ENCODE peak calls at places on chromosomes 2 and 18, in nine cellular contexts. Z, U, Q, D, P, I, Y, A and F are unnamed samples.
A peak's percentile ranks its signal among the peaks of the same experiment; 100 is the strongest.

GRCh38 chr18:26566874-26567273 is 18.5 kb upstream of the KCTD1 start:
- DNase-seq in I (no peak), Q (no peak), A (no peak), Y (no peak), P (no peak), Z (no peak), U (no peak), D (no peak), F (no peak)

GRCh38 chr18:67199993-67200617 is 316.4 kb downstream of the DSEL start:
- DNase-seq in D (no peak), U (peak; percentile 23), Y (peak; percentile 22), P (no peak), A (peak; percentile 6), I (peak; percentile 65), Z (no peak), Q (peak; percentile 62), F (no peak)

GRCh38 chr2:85667561-85668008 is 414 bp downstream of the SFTPB start:
- DNase-seq in Y (no peak), D (no peak), I (no peak), P (no peak), U (no peak), Z (no peak), Q (no peak), A (no peak), F (no peak)

GRCh38 chr18:57631697-57632096 is 10.1 kb upstream of the NARS1 start:
- DNase-seq in P (no peak), I (no peak), Y (no peak), U (no peak), Q (no peak), A (no peak), Z (no peak), D (no peak), F (no peak)

GRCh38 chr2:98793275-98793674 is 62.3 kb upstream of the MGAT4A start:
- DNase-seq in I (no peak), P (no peak), Q (no peak), Z (no peak), A (no peak), D (no peak), Y (no peak), U (no peak), F (no peak)

GRCh38 chr2:129178356-129178755 is 801.1 kb upstream of the RAB6C start:
- DNase-seq in D (peak; percentile 71), U (no peak), P (no peak), Z (peak; percentile 82), Y (no peak), I (peak; percentile 28), Q (no peak), A (no peak), F (no peak)

GRCh38 chr2:235106874-235107639 is 155.2 kb downstream of the SH3BP4 start:
- DNase-seq in P (no peak), Y (peak; percentile 62), I (peak; percentile 76), D (peak; percentile 39), A (peak; percentile 62), U (peak; percentile 81), Z (peak; percentile 74), Q (no peak), F (no peak)

GRCh38 chr2:28558918-28559317 is 63.1 kb downstream of the PLB1 start:
- DNase-seq in Y (no peak), I (no peak), Z (no peak), U (no peak), P (no peak), A (no peak), Q (no peak), D (no peak), F (no peak)

GRCh38 chr2:111975819-111976218 is 77.4 kb downstream of the MERTK start:
- DNase-seq in U (no peak), Y (no peak), I (peak; percentile 22), Q (no peak), D (no peak), Z (no peak), A (no peak), P (no peak), F (no peak)

GRCh38 chr2:236578980-236579745 is 9.5 kb downstream of the ACKR3 start:
- DNase-seq in I (no peak), U (no peak), P (no peak), Y (no peak), Z (no peak), A (no peak), D (no peak), Q (no peak), F (no peak)